ENCODE peak calls at places on chromosomes 4 and X, in four cellular contexts. R is cardiac muscle cell, N is MM.1S, G is kidney. C is an unnamed sample.
A peak's percentile ranks its signal among the peaks of the same experiment; 100 is the strongest.

GRCh38 chrX:20412871-20413486 is 146.3 kb upstream of the RPS6KA3 start:
- DNase-seq in N (no peak), R (no peak), G (peak; percentile 72), C (no peak)

GRCh38 chr4:16140520-16141249 is 56.9 kb upstream of the PROM1 start:
- DNase-seq in G (no peak), R (peak; percentile 60), N (no peak), C (no peak)

GRCh38 chrX:103831342-103831802 is 685 bp downstream of the RAB9B start:
- DNase-seq in N (no peak), G (no peak), R (peak; percentile 91), C (no peak)

GRCh38 chrX:109952050-109952449 is 50.9 kb upstream of the TMEM164 start:
- DNase-seq in N (no peak), G (no peak), R (no peak), C (no peak)

GRCh38 chrX:40897768-40898167 is 162.4 kb upstream of the MED14 start:
- DNase-seq in N (peak; percentile 30), R (no peak), G (no peak), C (no peak)

GRCh38 chr4:113445286-113445685 is 316.3 kb downstream of the CAMK2D start:
- DNase-seq in G (no peak), R (no peak), N (no peak), C (peak; percentile 80)

GRCh38 chrX:134669378-134670098 is 11.3 kb upstream of the PLAC1 start:
- DNase-seq in N (no peak), R (no peak), G (peak; percentile 62), C (no peak)

GRCh38 chr4:163590103-163590502 is 95.6 kb downstream of the TMA16 start:
- DNase-seq in G (no peak), R (no peak), N (no peak), C (no peak)

GRCh38 chrX:46703980-46704379 is 54.9 kb downstream of the SLC9A7 start:
- DNase-seq in R (peak; percentile 3), N (no peak), G (no peak), C (no peak)

GRCh38 chr4:100981447-100982204 is 365.7 kb downstream of the PPP3CA start:
- DNase-seq in N (no peak), G (no peak), R (no peak), C (no peak)

GRCh38 chr4:149884529-149885206 is 69.0 kb upstream of the IQCM start:
- DNase-seq in N (no peak), G (no peak), R (no peak), C (no peak)

GRCh38 chr4:88738714-88739366 is 41.2 kb upstream of the NAP1L5 start:
- DNase-seq in R (no peak), N (no peak), G (no peak), C (no peak)

GRCh38 chrX:45527834-45528233 is 327.2 kb upstream of the DIPK2B start:
- DNase-seq in N (no peak), G (no peak), R (no peak), C (no peak)

GRCh38 chrX:38055170-38055847 is 49.0 kb downstream of the SYTL5 start:
- DNase-seq in N (no peak), R (no peak), G (no peak), C (no peak)

GRCh38 chr4:42151568-42152506 is 618 bp downstream of the BEND4 start:
- DNase-seq in N (peak; percentile 83), R (peak; percentile 72), G (peak; percentile 76), C (no peak)

GRCh38 chr4:15040916-15041463 is 38.7 kb downstream of the CPEB2 start:
- DNase-seq in N (no peak), G (no peak), R (no peak), C (no peak)

GRCh38 chrX:92213781-92214180 is 434.6 kb downstream of the PCDH11X start:
- DNase-seq in R (no peak), N (no peak), G (no peak), C (no peak)

GRCh38 chrX:77426811-77427210 is 20.4 kb upstream of the FGF16 start:
- DNase-seq in R (no peak), N (no peak), G (no peak), C (no peak)

GRCh38 chrX:47831788-47832187 is 4.9 kb upstream of the ZNF81 start:
- DNase-seq in R (peak; percentile 53), G (no peak), N (peak; percentile 53), C (no peak)

GRCh38 chr4:60500860-60501259 is 699.3 kb upstream of the ADGRL3 start:
- DNase-seq in N (no peak), G (no peak), R (no peak), C (no peak)

GRCh38 chrX:109843963-109844751 is 111.1 kb upstream of the ACSL4 start:
- DNase-seq in N (no peak), G (no peak), R (peak; percentile 47), C (no peak)

GRCh38 chrX:150155396-150156048 is 207.6 kb upstream of the MAMLD1 start:
- DNase-seq in G (peak; percentile 77), N (no peak), R (peak; percentile 4), C (no peak)

GRCh38 chrX:111098874-111099273 is 2.9 kb downstream of the PAK3 start:
- DNase-seq in N (peak; percentile 72), R (peak; percentile 75), G (peak; percentile 73), C (no peak)

GRCh38 chr4:147160908-147161513 is 215.3 kb upstream of the TTC29 start:
- DNase-seq in R (peak; percentile 67), N (peak; percentile 47), G (no peak), C (no peak)

GRCh38 chr4:24853142-24853541 is 57.8 kb downstream of the SOD3 start:
- DNase-seq in R (no peak), G (no peak), N (no peak), C (no peak)

GRCh38 chrX:150372280-150372679 is 9.2 kb downstream of the MAMLD1 start:
- DNase-seq in G (no peak), N (no peak), R (no peak), C (no peak)

GRCh38 chr4:112860731-112861377 is 188.6 kb upstream of the ANK2 start:
- DNase-seq in G (no peak), N (no peak), R (no peak), C (no peak)

GRCh38 chr4:15714141-15714540 is 11.3 kb downstream of the BST1 start:
- DNase-seq in N (no peak), G (no peak), R (no peak), C (no peak)

GRCh38 chr4:141081921-141082381 is 51.3 kb downstream of the RNF150 start:
- DNase-seq in G (no peak), R (no peak), N (no peak), C (no peak)
- H3K4me3 ChIP-seq in G (peak overlapping the region; percentile 35), R (no peak overlapping the region), N (no peak overlapping the region), C (no peak overlapping the region)

DNA sequence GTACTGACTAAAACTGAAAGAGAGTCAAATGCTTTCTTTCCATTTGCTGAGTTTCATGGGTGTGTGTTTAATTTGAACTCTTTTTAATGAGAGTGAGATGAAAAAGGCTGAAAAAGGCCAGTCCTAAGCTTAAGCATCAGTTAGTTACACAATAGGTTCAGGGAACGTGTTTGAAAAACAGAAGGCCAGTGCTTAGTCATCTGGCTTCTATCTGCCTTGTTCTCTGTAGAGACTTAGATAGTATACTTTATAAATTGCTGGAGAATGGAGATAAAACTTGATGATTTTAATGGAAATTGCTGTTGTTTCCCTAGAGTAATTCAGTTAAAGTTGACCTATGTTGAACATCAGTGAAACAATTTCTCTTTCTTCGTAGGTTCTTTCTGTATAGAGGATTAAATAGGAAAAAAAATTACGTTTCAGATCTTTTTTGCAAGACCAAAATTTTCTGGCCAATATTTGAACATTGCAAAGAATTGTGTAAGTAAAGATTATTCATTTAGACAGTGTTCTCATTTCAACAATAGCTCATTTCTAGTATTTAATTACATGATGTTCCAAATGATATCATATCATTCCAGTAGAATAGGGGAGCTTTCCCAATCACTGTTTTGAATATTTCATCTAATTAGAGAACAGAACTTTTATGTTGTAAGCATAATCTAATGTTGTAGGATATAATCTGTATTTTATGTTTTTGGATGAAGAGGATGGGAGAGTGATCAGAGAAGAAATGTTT is 1088.8 kb downstream of the ADGRL3 start:
- DNase-seq in N (no peak), G (no peak), R (no peak), C (no peak)
- H3K27ac ChIP-seq in N (no peak overlapping the region), G (no peak overlapping the region), R (no peak overlapping the region), C (no peak overlapping the region)

GRCh38 chrX:130789793-130790192 is 113.2 kb downstream of the ENOX2 start:
- DNase-seq in G (no peak), N (no peak), R (no peak), C (no peak)
- TF ChIP-seq CTCF in G (no peak), N (no peak), R (no peak), C (no peak)

GRCh38 chr4:66000500-66001117 is 330.3 kb upstream of the EPHA5 start:
- DNase-seq in G (no peak), N (no peak), R (peak; percentile 1), C (no peak)

DNA sequence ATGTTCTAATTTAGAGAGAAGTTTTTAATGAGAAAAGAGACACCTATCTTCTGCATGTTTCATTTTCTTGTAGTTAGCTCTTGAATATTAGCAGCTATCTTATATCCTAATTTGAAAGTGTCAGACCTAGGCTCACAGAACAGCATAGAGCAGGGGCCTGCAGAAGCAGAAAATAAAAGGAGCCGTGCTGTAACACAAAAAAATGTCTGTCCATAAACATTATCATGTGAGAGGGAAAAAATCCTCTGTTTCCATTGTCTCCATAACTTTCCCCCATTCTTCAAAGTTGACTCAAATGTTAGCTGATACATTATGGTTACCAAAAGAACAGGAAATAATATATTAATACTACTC is 329.2 kb upstream of the EPHA5 start:
- DNase-seq in R (no peak), G (no peak), N (no peak), C (no peak)
- H3K4me3 ChIP-seq in R (peak overlapping the region; percentile 9), G (no peak overlapping the region), N (no peak overlapping the region), C (no peak overlapping the region)

DNA sequence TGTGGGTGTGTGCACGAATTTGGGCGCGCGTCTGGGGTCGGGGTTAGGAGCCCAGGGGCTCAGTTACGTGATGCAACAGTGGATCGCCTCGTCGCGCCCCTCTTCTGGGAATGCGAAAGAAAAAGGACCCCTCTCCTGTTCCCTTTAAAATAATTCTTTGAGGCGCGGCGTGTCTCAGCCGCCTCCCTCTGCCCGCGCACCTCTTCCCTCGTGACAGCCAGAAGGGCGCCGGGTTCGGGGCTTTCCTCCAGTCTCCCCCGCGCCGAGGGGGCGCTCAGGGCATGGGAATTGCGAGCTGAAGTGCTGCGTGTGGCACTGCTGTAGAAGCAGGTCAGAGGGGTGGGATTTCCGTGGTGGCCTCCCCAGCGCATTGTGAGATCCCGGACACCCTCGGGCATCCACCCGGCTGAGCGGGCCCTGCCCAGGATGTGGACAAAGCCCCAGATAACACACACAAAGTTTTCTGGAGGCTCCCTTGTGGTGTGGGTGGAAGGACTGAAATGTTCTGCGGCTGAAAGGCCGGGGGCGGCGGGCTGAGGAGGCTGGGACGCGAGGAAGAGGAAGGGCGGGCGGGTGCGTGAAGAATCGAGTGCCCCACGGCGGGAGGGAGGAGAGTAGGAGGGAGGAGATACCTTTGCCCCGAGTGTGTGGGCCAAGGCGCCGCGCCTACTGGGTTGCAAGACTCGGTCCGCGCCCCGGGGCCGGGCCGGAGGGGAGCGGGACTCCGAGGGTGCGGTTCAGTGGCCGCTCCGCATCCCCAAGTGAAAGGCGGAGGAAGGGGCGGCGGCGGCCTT is 697 bp downstream of the SEPTIN11 start:
- DNase-seq in N (peak; percentile 44), R (peak; percentile 60), G (peak; percentile 87), C (no peak)
- H3K27ac ChIP-seq in N (no peak overlapping the region), R (peak overlapping the region; percentile 91), G (peak overlapping the region; percentile 93), C (peak overlapping the region; percentile 88)

C was measured in right atrium auricular region.